ENCODE peak calls at places on chromosomes 5 and 9, in ten cellular contexts. H is adrenal gland, M is fibroblast of the aortic adventitia, E is IMR-90, G is tibial artery, B is HFF-Myc, I is body of pancreas, Z is HCT116, Y is fibroblast of lung, R is left lung. P is an unnamed sample.

GRCh38 chr5:10520716-10521115 is 43.2 kb upstream of the ANKRD33B start:
- DNase-seq in H (no peak), M (peak; percentile 77), E (peak; percentile 65), G (no peak), B (no peak), I (no peak), Z (no peak), Y (peak; percentile 48), R (no peak), P (no peak)

GRCh38 chr5:176508603-176509002 is 28.6 kb downstream of the RNF44 start:
- DNase-seq in H (peak; percentile 34), M (no peak), E (peak; percentile 55), G (no peak), B (no peak), I (no peak), Z (no peak), Y (no peak), R (no peak), P (no peak)

GRCh38 chr5:68489556-68489955 is 274.0 kb downstream of the PIK3R1 start:
- DNase-seq in H (no peak), M (no peak), E (no peak), G (no peak), B (no peak), I (no peak), Z (no peak), Y (no peak), R (no peak), P (no peak)

GRCh38 chr5:167381457-167381856 is 910.0 kb upstream of the WWC1 start:
- DNase-seq in H (no peak), M (no peak), E (no peak), G (no peak), B (no peak), I (no peak), Z (no peak), Y (no peak), R (no peak), P (no peak)

GRCh38 chr9:107260437-107261081 is 22.5 kb upstream of the RAD23B start:
- DNase-seq in H (no peak), M (no peak), E (no peak), G (no peak), B (no peak), I (no peak), Z (no peak), Y (no peak), R (no peak), P (no peak)

GRCh38 chr9:120625222-120625621 is 45.3 kb upstream of the CDK5RAP2 start:
- DNase-seq in H (no peak), M (peak; percentile 49), E (peak; percentile 51), G (no peak), B (peak; percentile 14), I (no peak), Z (no peak), Y (peak; percentile 22), R (no peak), P (no peak)

GRCh38 chr9:79551999-79552398 is 19.8 kb upstream of the TLE4 start:
- DNase-seq in H (no peak), M (no peak), E (no peak), G (no peak), B (no peak), I (no peak), Z (no peak), Y (no peak), R (no peak), P (no peak)

GRCh38 chr5:389197-389821 is 53.7 kb upstream of the EXOC3 start:
- DNase-seq in H (peak; percentile 42), M (no peak), E (no peak), G (peak; percentile 55), B (no peak), I (no peak), Z (no peak), Y (no peak), R (peak; percentile 50), P (no peak)

GRCh38 chr9:133600747-133601146 is 8.4 kb downstream of the FAM163B start:
- DNase-seq in H (no peak), M (no peak), E (no peak), G (no peak), B (no peak), I (no peak), Z (no peak), Y (no peak), R (peak; percentile 34), P (no peak)

GRCh38 chr5:16489322-16489791 is 23.8 kb upstream of the ZNF622 start:
- DNase-seq in H (no peak), M (peak; percentile 77), E (peak; percentile 64), G (no peak), B (no peak), I (peak; percentile 45), Z (peak; percentile 21), Y (peak; percentile 74), R (no peak), P (peak; percentile 67)

GRCh38 chr5:36724429-36725332 is 118.3 kb downstream of the SLC1A3 start:
- DNase-seq in H (peak; percentile 63), M (no peak), E (no peak), G (peak; percentile 69), B (no peak), I (peak; percentile 58), Z (no peak), Y (no peak), R (peak; percentile 88), P (no peak)

GRCh38 chr5:36721664-36722063 is 115.3 kb downstream of the SLC1A3 start:
- DNase-seq in H (no peak), M (no peak), E (no peak), G (no peak), B (no peak), I (no peak), Z (no peak), Y (no peak), R (no peak), P (no peak)

GRCh38 chr5:36723921-36724320 is 117.5 kb downstream of the SLC1A3 start:
- DNase-seq in H (no peak), M (no peak), E (no peak), G (no peak), B (no peak), I (no peak), Z (no peak), Y (no peak), R (no peak), P (no peak)

GRCh38 chr5:36720688-36721087 is 114.3 kb downstream of the SLC1A3 start:
- DNase-seq in H (no peak), M (no peak), E (no peak), G (no peak), B (no peak), I (no peak), Z (no peak), Y (no peak), R (no peak), P (no peak)

DNA sequence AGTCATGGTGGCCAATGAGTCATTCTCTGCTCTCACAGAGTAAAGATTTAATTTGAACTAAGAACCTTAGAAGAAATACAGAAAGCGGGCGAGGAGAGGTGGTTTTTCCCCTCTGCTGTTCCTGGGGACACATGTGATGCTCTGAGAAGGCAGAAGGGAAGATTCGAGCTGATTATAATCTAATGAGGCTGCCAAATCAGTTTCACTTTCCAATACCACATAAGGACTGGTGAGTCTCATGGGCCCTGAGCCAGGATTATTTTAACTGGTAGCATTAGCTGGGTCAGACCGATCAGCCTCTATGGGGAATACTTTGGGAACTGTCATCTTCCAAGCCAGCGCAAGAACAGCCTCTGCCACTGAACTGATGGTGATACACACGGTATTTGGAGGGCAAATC is 116.5 kb downstream of the SLC1A3 start:
- DNase-seq in H (no peak), M (no peak), E (peak; percentile 10), G (no peak), B (no peak), I (no peak), Z (no peak), Y (peak; percentile 18), R (no peak), P (no peak)
- H3K4me3 ChIP-seq in H (no peak overlapping the region), M (no peak overlapping the region), E (no peak overlapping the region), G (no peak overlapping the region), B (no peak overlapping the region), I (no peak overlapping the region), Z (no peak overlapping the region), Y (no peak overlapping the region), R (no peak overlapping the region), P (no peak overlapping the region)

GRCh38 chr5:113039229-113039628 is 62.6 kb downstream of the DCP2 start:
- DNase-seq in H (no peak), M (no peak), E (no peak), G (no peak), B (no peak), I (no peak), Z (no peak), Y (no peak), R (no peak), P (no peak)

GRCh38 chr5:113036826-113037225 is 60.2 kb downstream of the DCP2 start:
- DNase-seq in H (no peak), M (no peak), E (no peak), G (no peak), B (no peak), I (no peak), Z (no peak), Y (no peak), R (no peak), P (no peak)

GRCh38 chr5:113038136-113038535 is 61.5 kb downstream of the DCP2 start:
- DNase-seq in H (no peak), M (no peak), E (no peak), G (no peak), B (no peak), I (no peak), Z (no peak), Y (no peak), R (no peak), P (no peak)

GRCh38 chr5:113040672-113041071 is 64.1 kb downstream of the DCP2 start:
- DNase-seq in H (no peak), M (no peak), E (no peak), G (no peak), B (no peak), I (no peak), Z (no peak), Y (no peak), R (no peak), P (no peak)

GRCh38 chr5:113038714-113039113 is 62.1 kb downstream of the DCP2 start:
- DNase-seq in H (no peak), M (no peak), E (peak; percentile 47), G (no peak), B (no peak), I (no peak), Z (peak; percentile 19), Y (no peak), R (no peak), P (peak; percentile 67)
- TF ChIP-seq CTCF in H (no peak), M (no peak), E (peak; percentile 23), G (no peak), B (no peak), I (no peak), Z (peak; percentile 12), Y (no peak), R (no peak), P (peak; percentile 31)

DNA sequence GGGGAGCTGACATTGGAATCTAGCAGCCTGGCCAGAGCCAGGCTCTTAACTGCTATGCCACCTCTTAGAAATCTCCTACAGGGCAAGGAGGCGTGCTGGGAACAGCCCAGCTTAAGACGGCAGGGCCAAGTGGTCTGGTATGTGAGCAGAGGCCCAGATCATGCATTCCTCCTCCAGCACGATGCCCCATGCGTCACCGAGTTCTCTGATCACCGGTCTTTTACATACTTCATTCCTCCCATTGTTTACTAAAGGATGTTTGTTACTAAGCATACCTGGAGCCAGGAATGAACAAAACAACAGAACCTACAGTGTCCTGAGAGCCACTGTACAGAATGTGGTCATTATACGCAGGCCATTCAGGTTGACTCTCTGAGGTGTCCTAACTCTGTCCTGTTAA is 73.8 kb downstream of the TRIO start:
- DNase-seq in H (no peak), M (no peak), E (no peak), G (no peak), B (no peak), I (no peak), Z (no peak), Y (no peak), R (peak; percentile 79), P (no peak)
- H3K4me3 ChIP-seq in H (no peak overlapping the region), M (no peak overlapping the region), E (no peak overlapping the region), G (no peak overlapping the region), B (no peak overlapping the region), I (no peak overlapping the region), Z (no peak overlapping the region), Y (no peak overlapping the region), R (no peak overlapping the region), P (no peak overlapping the region)

GRCh38 chr5:8864053-8864452 is 681.8 kb downstream of the SEMA5A start:
- DNase-seq in H (no peak), M (peak; percentile 9), E (peak; percentile 28), G (no peak), B (no peak), I (no peak), Z (no peak), Y (peak; percentile 32), R (no peak), P (no peak)
- TF ChIP-seq CTCF in H (no peak), M (peak; percentile 34), E (peak; percentile 31), G (no peak), B (peak; percentile 71), I (no peak), Z (no peak), Y (peak; percentile 40), R (no peak), P (peak; percentile 47)